ENCODE peak calls at places on chromosome 20, in six cellular contexts. C, I, Z, P, O and U are unnamed samples.

GRCh38 chr20:25325997-25326396 is 64.6 kb downstream of the ABHD12 start:
- DNase-seq in O (no peak), I (no peak), P (no peak), Z (no peak), C (no peak), U (no peak)

GRCh38 chr20:24289737-24290481 is 179.5 kb upstream of the SYNDIG1 start:
- DNase-seq in P (no peak), Z (peak; percentile 31), I (no peak), O (no peak), C (no peak), U (no peak)

GRCh38 chr20:15802020-15802419 is 771.2 kb downstream of the KIF16B start:
- DNase-seq in O (no peak), P (no peak), I (no peak), Z (no peak), C (no peak), U (no peak)

GRCh38 chr20:34111057-34111711 is 859 bp downstream of the EIF2S2 start:
- DNase-seq in Z (no peak), O (no peak), I (peak; percentile 52), C (no peak), P (no peak), U (no peak)

GRCh38 chr20:48404598-48404997 is 423.2 kb downstream of the PREX1 start:
- DNase-seq in P (no peak), O (no peak), C (no peak), I (no peak), Z (no peak), U (no peak)

GRCh38 chr20:24708411-24709295 is 239.2 kb downstream of the SYNDIG1 start:
- DNase-seq in O (no peak), C (no peak), Z (no peak), P (no peak), I (peak; percentile 28), U (no peak)

GRCh38 chr20:17610566-17611289 is 40.9 kb downstream of the DSTN start:
- DNase-seq in O (no peak), C (no peak), Z (peak; percentile 58), P (no peak), I (no peak), U (no peak)

GRCh38 chr20:32544260-32544722 is 40.8 kb downstream of the NOL4L start:
- DNase-seq in C (no peak), O (no peak), I (no peak), Z (no peak), P (no peak), U (no peak)

GRCh38 chr20:38460040-38460623 is 12.5 kb upstream of the RALGAPB start:
- DNase-seq in O (no peak), Z (no peak), C (no peak), I (peak; percentile 88), P (peak; percentile 15), U (no peak)

GRCh38 chr20:46173652-46174468 is 55.7 kb downstream of the CD40 start:
- DNase-seq in P (no peak), O (no peak), I (no peak), C (no peak), Z (no peak), U (no peak)

GRCh38 chr20:47334022-47334551 is 22.4 kb downstream of the ZMYND8 start:
- DNase-seq in I (peak; percentile 96), C (no peak), Z (no peak), P (no peak), O (no peak), U (no peak)

GRCh38 chr20:48620486-48621255 is 207.1 kb downstream of the PREX1 start:
- DNase-seq in C (peak; percentile 90), P (peak; percentile 82), O (peak; percentile 33), Z (peak; percentile 83), I (peak; percentile 84), U (peak; percentile 48)

GRCh38 chr20:15030826-15031225 is 693.4 kb upstream of the FLRT3 start:
- DNase-seq in C (no peak), I (no peak), O (no peak), Z (no peak), P (no peak), U (no peak)

GRCh38 chr20:63787302-63787701 is 43.8 kb downstream of the ZBTB46 start:
- DNase-seq in P (no peak), Z (no peak), C (peak; percentile 49), I (no peak), O (no peak), U (no peak)

GRCh38 chr20:32763202-32763999 is 1.2 kb downstream of the DNMT3B start:
- DNase-seq in I (no peak), C (peak; percentile 14), Z (no peak), P (no peak), O (no peak), U (no peak)

GRCh38 chr20:19347943-19348456 is 135.6 kb downstream of the SLC24A3 start:
- DNase-seq in C (no peak), I (no peak), P (no peak), Z (no peak), O (no peak), U (no peak)

GRCh38 chr20:36607586-36608387 is 2.2 kb downstream of the RAB5IF start:
- DNase-seq in O (no peak), I (no peak), P (no peak), Z (no peak), C (no peak), U (no peak)

GRCh38 chr20:53052380-53052779 is 80.2 kb downstream of the TSHZ2 start:
- DNase-seq in Z (no peak), O (no peak), P (no peak), I (no peak), C (no peak), U (no peak)

GRCh38 chr20:32484221-32485125 is 100.7 kb downstream of the NOL4L start:
- DNase-seq in P (no peak), Z (peak; percentile 54), C (no peak), I (no peak), O (no peak), U (no peak)

GRCh38 chr20:61762208-61762710 is 303.4 kb downstream of the TAF4 start:
- DNase-seq in P (no peak), I (no peak), O (no peak), C (no peak), Z (no peak), U (no peak)

GRCh38 chr20:62047666-62048345 is 17.9 kb downstream of the TAF4 start:
- DNase-seq in C (no peak), P (no peak), I (no peak), Z (no peak), O (no peak), U (no peak)

GRCh38 chr20:48738399-48739304 is 89.1 kb downstream of the PREX1 start:
- DNase-seq in C (no peak), Z (peak; percentile 84), P (no peak), I (no peak), O (no peak), U (no peak)

GRCh38 chr20:2742934-2743559 is 50.5 kb downstream of the EBF4 start:
- DNase-seq in C (peak; percentile 43), O (no peak), P (no peak), Z (peak; percentile 85), I (peak; percentile 49), U (no peak)

GRCh38 chr20:29430531-29430930 is 1826.9 kb upstream of the DEFB115 start:
- DNase-seq in Z (no peak), P (no peak), O (no peak), I (no peak), C (no peak), U (no peak)

GRCh38 chr20:46133886-46134654 is 16.0 kb downstream of the CD40 start:
- DNase-seq in Z (no peak), I (no peak), C (no peak), O (no peak), P (no peak), U (no peak)

GRCh38 chr20:14698125-14698524 is 360.7 kb upstream of the FLRT3 start:
- DNase-seq in I (no peak), Z (no peak), O (no peak), P (no peak), C (no peak), U (no peak)

GRCh38 chr20:40692240-40693011 is 3.4 kb upstream of the MAFB start:
- DNase-seq in I (no peak), C (no peak), P (no peak), O (no peak), Z (no peak), U (no peak)